ENCODE peak calls at places on chromosomes 4 and X, in ten cellular contexts. C is cardiac muscle cell, Q is coronary artery, R is ascending aorta, F is thoracic aorta, M is IMR-90, I is BE2C, Y is left ventricle myocardium inferior, O is epithelial cell of esophagus, W is heart right ventricle. E is an unnamed sample.

GRCh38 chrX:49919617-49920016 is 2.8 kb upstream of the CLCN5 start:
- DNase-seq in Q (no peak), Y (peak; percentile 42), W (peak; percentile 8), M (peak; percentile 46), C (peak; percentile 89), O (no peak), I (peak; percentile 32), F (no peak), R (no peak), E (peak; percentile 28)

GRCh38 chr4:2416564-2417195 is 1.8 kb downstream of the ZFYVE28 start:
- DNase-seq in C (no peak), M (no peak), Y (peak; percentile 38), F (no peak), I (no peak), R (no peak), Q (no peak), W (no peak), O (no peak), E (peak; percentile 20)

GRCh38 chr4:53935780-53936179 is 128.6 kb downstream of the CHIC2 start:
- DNase-seq in Q (no peak), W (no peak), R (no peak), M (peak; percentile 84), I (no peak), Y (no peak), O (peak; percentile 70), F (no peak), C (peak; percentile 79), E (peak; percentile 33)

GRCh38 chr4:83535945-83536648 is at the start of gene GPAT3:
- DNase-seq in F (peak; percentile 51), M (peak; percentile 45), O (peak; percentile 75), I (peak; percentile 67), Q (peak; percentile 84), R (peak; percentile 19), W (peak; percentile 84), Y (peak; percentile 85), C (peak; percentile 62), E (peak; percentile 64)

GRCh38 chr4:51831133-51831532 is 11.8 kb upstream of the DCUN1D4 start:
- DNase-seq in F (no peak), O (peak; percentile 64), C (peak; percentile 70), W (peak; percentile 53), R (no peak), Q (no peak), I (peak; percentile 79), Y (peak; percentile 64), M (peak; percentile 51), E (peak; percentile 53)

GRCh38 chrX:110341189-110342035 is 17.2 kb upstream of the RTL9 start:
- DNase-seq in F (no peak), W (no peak), Q (no peak), I (no peak), O (peak; percentile 74), R (no peak), C (peak; percentile 74), M (peak; percentile 91), Y (no peak), E (peak; percentile 72)

GRCh38 chr4:3346146-3346545 is 53.3 kb downstream of the RGS12 start:
- DNase-seq in W (no peak), M (peak; percentile 84), R (no peak), F (no peak), Y (no peak), I (peak; percentile 58), C (peak; percentile 87), O (peak; percentile 86), Q (no peak), E (peak; percentile 75)

GRCh38 chr4:189035654-189036053 is 896.4 kb downstream of the TRIML1 start:
- DNase-seq in C (no peak), M (no peak), R (no peak), O (no peak), I (no peak), W (no peak), F (no peak), Y (no peak), Q (no peak), E (no peak)

GRCh38 chrX:320126-320783 is 1.7 kb upstream of the GTPBP6 start:
- DNase-seq in M (peak; percentile 10), W (no peak), O (peak; percentile 17), Q (no peak), R (peak; percentile 8), Y (peak; percentile 28), I (no peak), C (peak; percentile 40), F (no peak), E (no peak)

GRCh38 chrX:114344756-114345155 is 239.1 kb upstream of the HTR2C start:
- DNase-seq in O (peak; percentile 28), F (no peak), R (no peak), M (peak; percentile 22), C (peak; percentile 60), Q (no peak), Y (no peak), W (no peak), I (no peak), E (peak; percentile 35)

GRCh38 chr4:41692717-41693345 is 55.7 kb downstream of the PHOX2B start:
- DNase-seq in W (peak; percentile 13), C (peak; percentile 70), O (peak; percentile 70), F (no peak), M (peak; percentile 59), Q (no peak), Y (peak; percentile 19), R (no peak), I (peak; percentile 69), E (peak; percentile 57)

GRCh38 chr4:87120411-87121162 is 99.8 kb downstream of the KLHL8 start:
- DNase-seq in O (peak; percentile 97), Y (no peak), C (no peak), I (no peak), W (peak; percentile 40), R (no peak), Q (peak; percentile 84), M (peak; percentile 87), F (peak; percentile 19), E (peak; percentile 77)

GRCh38 chr4:101259876-101260275 is 87.5 kb downstream of the PPP3CA start:
- DNase-seq in R (no peak), C (no peak), M (peak; percentile 34), Q (no peak), W (no peak), Y (no peak), O (no peak), F (no peak), I (no peak), E (peak; percentile 17)

GRCh38 chr4:185640809-185641675 is 105.7 kb upstream of the PDLIM3 start:
- DNase-seq in W (no peak), I (peak; percentile 35), C (peak; percentile 88), Y (no peak), Q (no peak), O (peak; percentile 81), R (no peak), M (peak; percentile 82), F (no peak), E (peak; percentile 86)

GRCh38 chr4:110088670-110089069 is 109.7 kb downstream of the ELOVL6 start:
- DNase-seq in W (no peak), O (peak; percentile 59), Q (no peak), M (peak; percentile 76), Y (no peak), F (no peak), C (peak; percentile 55), I (no peak), R (no peak), E (peak; percentile 74)

GRCh38 chrX:48956728-48957414 is 536 bp downstream of the OTUD5 start:
- DNase-seq in Q (no peak), C (peak; percentile 6), R (no peak), M (no peak), O (peak; percentile 16), Y (no peak), F (no peak), I (peak; percentile 7), W (no peak), E (no peak)

GRCh38 chr4:17098946-17099345 is 200.5 kb upstream of the LDB2 start:
- DNase-seq in Q (no peak), I (no peak), F (no peak), R (no peak), W (no peak), O (no peak), M (no peak), C (no peak), Y (no peak), E (no peak)

GRCh38 chr4:673349-674091 is 556 bp downstream of the ATP5ME start:
- DNase-seq in Q (no peak), O (peak; percentile 29), W (peak; percentile 68), I (peak; percentile 28), R (no peak), C (peak; percentile 35), F (no peak), Y (peak; percentile 61), M (no peak), E (no peak)

GRCh38 chrX:55210931-55211677 is 9.0 kb upstream of the PAGE5 start:
- DNase-seq in Y (no peak), W (no peak), F (no peak), C (no peak), R (no peak), I (no peak), Q (no peak), O (no peak), M (no peak), E (no peak)

GRCh38 chr4:5943561-5943960 is 50.7 kb upstream of the CRMP1 start:
- DNase-seq in Y (no peak), I (no peak), F (no peak), Q (no peak), W (no peak), C (no peak), R (no peak), O (no peak), M (no peak), E (no peak)
- H3K4me3 ChIP-seq in Y (no peak overlapping the region), I (no peak overlapping the region), F (no peak overlapping the region), Q (no peak overlapping the region), W (no peak overlapping the region), C (no peak overlapping the region), R (no peak overlapping the region), O (no peak overlapping the region), M (no peak overlapping the region), E (no peak overlapping the region)

GRCh38 chrX:76520273-76521054 is 93.0 kb downstream of the MAGEE1 start:
- DNase-seq in W (no peak), Y (no peak), R (no peak), O (no peak), I (no peak), F (no peak), C (no peak), M (no peak), Q (no peak), E (no peak)
- TF ChIP-seq CTCF in W (no peak), Y (no peak), R (no peak), O (no peak), I (no peak), F (no peak), C (no peak), M (no peak), Q (no peak), E (no peak)

GRCh38 chr4:142408003-142408441 is 438.1 kb downstream of the INPP4B start:
- DNase-seq in C (peak; percentile 58), Y (no peak), M (no peak), F (no peak), O (peak; percentile 94), W (no peak), I (no peak), R (no peak), Q (no peak), E (peak; percentile 47)
- H3K4me3 ChIP-seq in C (no peak overlapping the region), Y (no peak overlapping the region), M (no peak overlapping the region), F (no peak overlapping the region), O (no peak overlapping the region), W (no peak overlapping the region), I (no peak overlapping the region), R (no peak overlapping the region), Q (no peak overlapping the region), E (no peak overlapping the region)

DNA sequence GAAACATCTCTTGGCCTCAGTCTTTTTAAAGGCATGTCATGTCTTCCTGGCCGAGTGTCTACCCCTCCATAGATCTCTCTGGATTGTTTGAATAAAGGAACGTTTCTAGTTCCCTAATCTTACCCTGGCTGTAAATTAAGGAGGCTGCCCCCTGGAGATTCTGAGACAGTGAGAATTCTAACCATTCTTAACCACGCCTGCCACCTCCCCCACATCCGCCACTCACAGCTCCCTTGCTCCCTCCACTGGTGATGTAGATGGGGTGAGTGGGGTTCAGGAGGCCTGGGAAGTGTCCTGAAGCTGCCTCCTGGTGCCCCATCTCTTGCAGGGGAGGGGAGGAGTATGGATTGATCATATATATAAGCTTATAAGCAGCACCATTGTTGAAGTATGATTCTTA is 48.0 kb upstream of the TRIM2 start:
- DNase-seq in Y (no peak), F (no peak), R (no peak), C (peak; percentile 22), M (no peak), O (no peak), W (no peak), I (no peak), Q (no peak), E (no peak)
- TF ChIP-seq CTCF in Y (no peak), F (no peak), R (no peak), C (peak; percentile 16), M (no peak), O (no peak), W (no peak), I (peak; percentile 17), Q (no peak), E (peak; percentile 19)